ENCODE peak calls at places on chromosomes 6 and 20, in nine cellular contexts. J is transverse colon, L is HepG2, A is Panc1, D is GM23338, C is HCT116, Y is GM12878, V is suprapubic skin, P is SK-N-SH. Q is an unnamed sample.
A peak's percentile ranks its signal among the peaks of the same experiment; 100 is the strongest.

GRCh38 chr20:63891061-63892002 is 3.6 kb upstream of the DNAJC5 start:
- DNase-seq in J (no peak), L (no peak), A (no peak), D (no peak), C (no peak), Y (no peak), V (no peak), P (no peak), Q (no peak)

GRCh38 chr6:11788043-11788442 is 9.4 kb upstream of the ADTRP start:
- DNase-seq in J (no peak), L (no peak), A (no peak), D (no peak), C (no peak), Y (peak; percentile 41), V (no peak), P (no peak), Q (no peak)

GRCh38 chr6:37388578-37388977 is 34.8 kb downstream of the RNF8 start:
- DNase-seq in J (no peak), L (no peak), A (no peak), D (no peak), C (no peak), Y (no peak), V (no peak), P (no peak), Q (no peak)

GRCh38 chr6:71410164-71410566 is 121.6 kb downstream of the OGFRL1 start:
- DNase-seq in J (no peak), L (no peak), A (peak; percentile 87), D (no peak), C (no peak), Y (peak; percentile 5), V (no peak), P (no peak), Q (peak; percentile 55)

GRCh38 chr20:64115171-64115911 is 8.0 kb upstream of the NPBWR2 start:
- DNase-seq in J (no peak), L (no peak), A (no peak), D (peak; percentile 2), C (no peak), Y (no peak), V (peak; percentile 51), P (peak; percentile 50), Q (peak; percentile 4)

GRCh38 chr6:19866900-19867627 is 29.9 kb downstream of the ID4 start:
- DNase-seq in J (no peak), L (peak; percentile 18), A (peak; percentile 41), D (no peak), C (peak; percentile 71), Y (no peak), V (no peak), P (no peak), Q (no peak)

GRCh38 chr6:71197267-71197666 is 91.3 kb upstream of the OGFRL1 start:
- DNase-seq in J (no peak), L (no peak), A (no peak), D (peak; percentile 17), C (no peak), Y (no peak), V (no peak), P (no peak), Q (no peak)

GRCh38 chr6:42692151-42692911 is 30.1 kb downstream of the PRPH2 start:
- DNase-seq in J (no peak), L (no peak), A (no peak), D (no peak), C (peak; percentile 64), Y (no peak), V (no peak), P (no peak), Q (no peak)

GRCh38 chr6:108621117-108621516 is 60.4 kb downstream of the FOXO3 start:
- DNase-seq in J (peak; percentile 35), L (no peak), A (peak; percentile 36), D (no peak), C (peak; percentile 23), Y (no peak), V (no peak), P (no peak), Q (peak; percentile 41)

GRCh38 chr6:169172946-169173345 is 80.7 kb downstream of the THBS2 start:
- DNase-seq in J (no peak), L (no peak), A (no peak), D (no peak), C (no peak), Y (no peak), V (no peak), P (no peak), Q (no peak)

GRCh38 chr6:48610846-48611245 is 499.8 kb upstream of the PTCHD4 start:
- DNase-seq in J (no peak), L (no peak), A (no peak), D (no peak), C (no peak), Y (no peak), V (no peak), P (no peak), Q (no peak)

GRCh38 chr6:118996289-118996820 is 61.4 kb upstream of the MCM9 start:
- DNase-seq in J (no peak), L (no peak), A (no peak), D (no peak), C (no peak), Y (no peak), V (no peak), P (no peak), Q (no peak)

DNA sequence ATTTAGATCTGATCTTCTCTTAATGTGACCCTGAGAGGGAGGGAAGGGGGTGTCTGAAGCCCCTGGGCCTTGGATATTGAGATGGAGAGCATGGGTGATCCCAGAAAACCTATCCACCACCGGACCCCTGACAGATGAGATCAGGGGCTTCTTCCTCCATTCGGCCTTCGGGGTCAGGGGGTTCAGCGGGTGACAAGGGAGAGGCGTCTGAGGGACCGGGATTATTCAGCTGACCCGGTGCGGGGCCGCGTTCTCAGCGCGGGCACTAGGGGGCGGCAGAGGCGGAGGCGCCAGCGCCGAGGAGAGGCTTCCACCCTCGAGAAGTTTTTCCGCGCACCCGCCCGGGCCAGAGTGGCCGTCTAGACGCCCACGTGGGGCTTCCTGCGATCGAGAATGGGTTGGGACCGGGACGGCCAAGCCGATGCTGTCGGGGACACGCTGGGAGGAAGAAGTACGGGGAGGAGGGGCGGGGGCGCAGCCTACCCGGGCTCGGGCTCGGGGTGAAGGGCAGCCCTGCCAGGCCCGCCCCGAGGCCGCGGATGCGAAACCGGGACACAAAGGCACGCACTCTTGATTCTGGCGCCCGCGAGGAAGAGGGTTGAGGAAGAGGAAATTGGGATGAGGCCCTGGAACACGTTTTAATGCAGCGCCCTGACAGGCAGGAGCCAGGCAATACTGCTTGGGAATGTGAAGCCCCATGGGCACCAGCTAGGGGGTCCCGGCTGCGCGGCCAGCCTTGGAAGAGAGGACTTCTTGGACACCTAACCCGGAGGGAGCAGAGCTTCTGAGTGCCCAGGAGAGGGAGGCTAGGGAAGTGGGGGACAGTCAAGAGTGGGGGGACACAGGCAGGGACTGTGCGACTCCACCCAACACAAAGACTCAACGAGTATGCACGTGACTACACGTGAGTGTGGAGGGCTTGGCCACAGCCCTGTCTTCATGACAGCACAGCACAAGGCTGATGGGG is 30.6 kb downstream of the COL11A2 start:
- DNase-seq in J (peak; percentile 85), L (peak; percentile 23), A (no peak), D (peak; percentile 79), C (peak; percentile 18), Y (no peak), V (peak; percentile 87), P (peak; percentile 93), Q (peak; percentile 81)
- TF ChIP-seq POLR2AphosphoS5 in J (no peak), L (no peak), A (no peak), D (peak; percentile 42), C (peak; percentile 72), Y (no peak), V (no peak), P (no peak), Q (no peak)

DNA sequence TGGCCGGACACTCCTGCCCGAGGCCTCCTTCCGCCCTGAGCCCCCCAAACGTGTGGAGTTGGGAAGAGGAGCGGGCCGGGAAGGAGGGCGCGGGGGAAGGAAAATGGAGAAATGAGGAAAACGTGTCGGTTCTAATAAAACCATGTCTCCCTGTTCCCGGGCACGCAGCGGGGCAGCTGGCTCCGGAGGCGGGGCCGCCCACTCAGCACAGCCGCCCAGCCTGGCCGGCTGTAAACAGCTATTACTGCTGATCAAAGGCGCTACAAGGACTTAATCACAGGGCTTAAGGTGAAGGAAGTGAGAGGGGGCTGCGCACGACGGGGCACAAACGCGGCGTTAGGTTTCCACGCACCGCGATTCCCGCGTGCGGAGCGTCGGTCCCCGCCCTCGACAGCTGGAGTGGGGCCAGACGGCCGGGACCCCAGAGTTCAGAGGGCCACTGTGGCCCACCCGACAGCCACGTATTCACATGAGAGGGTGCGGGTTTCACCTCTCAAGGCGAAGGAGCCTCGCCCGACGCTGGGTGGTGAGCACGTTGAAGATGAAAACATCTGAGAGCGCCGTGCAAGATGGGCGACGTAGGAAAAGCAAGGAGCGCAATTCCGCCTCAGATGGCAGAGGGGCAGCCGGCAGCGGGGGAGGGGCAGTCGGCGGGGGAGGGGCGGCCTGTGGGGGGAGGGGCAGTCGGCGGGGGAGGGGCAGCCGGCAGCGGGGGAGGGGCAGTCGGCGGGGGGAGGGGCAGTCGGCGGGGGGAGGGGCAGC is 114.1 kb downstream of the DLL1 start:
- DNase-seq in J (no peak), L (no peak), A (no peak), D (no peak), C (no peak), Y (no peak), V (peak; percentile 61), P (peak; percentile 80), Q (no peak)
- H3K27ac ChIP-seq in J (no peak overlapping the region), L (no peak overlapping the region), A (no peak overlapping the region), D (no peak overlapping the region), C (peak overlapping the region; percentile 44), Y (no peak overlapping the region), V (no peak overlapping the region), P (no peak overlapping the region), Q (no peak overlapping the region)

GRCh38 chr6:160132297-160132637 is 10.7 kb downstream of the SLC22A1 start:
- DNase-seq in J (no peak), L (no peak), A (no peak), D (no peak), C (no peak), Y (no peak), V (no peak), P (peak; percentile 26), Q (peak; percentile 4)
- TF ChIP-seq POLR2AphosphoS5 in J (no peak), L (no peak), A (no peak), D (no peak), C (no peak), Y (no peak), V (no peak), P (no peak), Q (no peak)

GRCh38 chr6:44078219-44078794 is 48.9 kb downstream of the MRPL14 start:
- DNase-seq in J (no peak), L (no peak), A (no peak), D (no peak), C (no peak), Y (no peak), V (no peak), P (no peak), Q (no peak)

GRCh38 chr6:44077201-44077946 is 49.9 kb downstream of the MRPL14 start:
- DNase-seq in J (no peak), L (no peak), A (no peak), D (no peak), C (no peak), Y (no peak), V (peak; percentile 44), P (no peak), Q (no peak)

GRCh38 chr6:44075137-44076015 is 51.9 kb downstream of the MRPL14 start:
- DNase-seq in J (no peak), L (peak; percentile 47), A (no peak), D (no peak), C (no peak), Y (no peak), V (peak; percentile 63), P (no peak), Q (no peak)

GRCh38 chr6:44076016-44076365 is 51.3 kb downstream of the MRPL14 start:
- DNase-seq in J (no peak), L (no peak), A (no peak), D (no peak), C (no peak), Y (no peak), V (peak; percentile 54), P (no peak), Q (no peak)

GRCh38 chr6:44076366-44077200 is 50.7 kb downstream of the MRPL14 start:
- DNase-seq in J (peak; percentile 56), L (no peak), A (no peak), D (peak; percentile 41), C (no peak), Y (no peak), V (peak; percentile 67), P (peak; percentile 91), Q (peak; percentile 74)
- H3K27ac ChIP-seq in J (no peak overlapping the region), L (peak overlapping the region; percentile 57), A (peak overlapping the region; percentile 44), D (no peak overlapping the region), C (no peak overlapping the region), Y (no peak overlapping the region), V (no peak overlapping the region), P (peak overlapping the region; percentile 99), Q (no peak overlapping the region)